ENCODE peak calls at places on chromosomes 16 and 17, in four cellular contexts. V is Right ventricle myocardium inferior; Z is left lung; U is central memory CD8-positive, alpha-beta T cell. H is an unnamed sample.

GRCh38 chr16:56263711-56264608 is 72.7 kb downstream of the GNAO1 start:
- ATAC-seq in Z (no peak), U (no peak), V (peak), H (no peak)

GRCh38 chr17:61354895-61355294 is 44.7 kb upstream of the TBX2 start:
- ATAC-seq in U (no peak), Z (no peak), V (no peak), H (no peak)

GRCh38 chr17:50498021-50498874 is 10.0 kb upstream of the MYCBPAP start:
- ATAC-seq in Z (peak), V (no peak), U (no peak), H (no peak)

GRCh38 chr17:71147906-71148305 is 972.9 kb upstream of the SOX9 start:
- ATAC-seq in U (no peak), Z (no peak), V (no peak), H (no peak)

GRCh38 chr17:50661795-50662391 is 27.2 kb downstream of the ABCC3 start:
- ATAC-seq in V (no peak), Z (peak), U (no peak), H (peak)

GRCh38 chr17:66860204-66860603 is 25.3 kb downstream of the CACNG5 start:
- ATAC-seq in Z (no peak), U (no peak), V (no peak), H (no peak)

GRCh38 chr16:12087901-12088364 is 111.4 kb downstream of the SNX29 start:
- ATAC-seq in V (peak), Z (peak), U (no peak), H (no peak)

GRCh38 chr16:80459331-80459777 is 81.4 kb upstream of the DYNLRB2 start:
- ATAC-seq in Z (peak), V (peak), U (no peak), H (peak)

GRCh38 chr16:19264123-19264673 is 21.3 kb upstream of the CLEC19A start:
- ATAC-seq in V (no peak), U (no peak), Z (no peak), H (no peak)

GRCh38 chr17:18933102-18934058 is 18.6 kb upstream of the SLC5A10 start:
- ATAC-seq in U (no peak), V (no peak), Z (no peak), H (no peak)

GRCh38 chr17:38906429-38907172 is 18.8 kb upstream of the LASP1NB start:
- ATAC-seq in Z (no peak), U (no peak), V (peak), H (peak)

GRCh38 chr16:1914084-1914608 is 4.1 kb downstream of the HS3ST6 start:
- ATAC-seq in Z (no peak), U (no peak), V (no peak), H (no peak)

GRCh38 chr17:17737938-17738894 is 57.0 kb downstream of the RAI1 start:
- ATAC-seq in Z (peak), V (no peak), U (no peak), H (peak)

GRCh38 chr17:61253293-61253801 is 146.3 kb upstream of the TBX2 start:
- ATAC-seq in U (no peak), V (no peak), Z (no peak), H (no peak)

GRCh38 chr17:65123757-65124675 is 13.2 kb upstream of the RGS9 start:
- ATAC-seq in U (no peak), V (no peak), Z (no peak), H (no peak)

GRCh38 chr16:79612207-79612606 is 11.7 kb upstream of the MAF start:
- ATAC-seq in U (no peak), V (no peak), Z (no peak), H (no peak)

GRCh38 chr17:76487451-76488192 is 13.6 kb downstream of the RHBDF2 start:
- ATAC-seq in Z (no peak), V (no peak), U (no peak), H (no peak)

H was measured in gastroesophageal sphincter.